ENCODE peak calls at places on chromosomes 1 and 21, in four cellular contexts. J is K562, V is GM12878, Z is HepG2. R is an unnamed sample.

GRCh38 chr1:51284487-51284954 is 45.8 kb downstream of the TTC39A start:
- DNase-seq in J (peak; percentile 92), V (no peak), Z (peak; percentile 61), R (peak; percentile 94)

GRCh38 chr1:57204091-57204490 is 219.8 kb downstream of the DAB1 start:
- DNase-seq in J (no peak), V (peak; percentile 12), Z (no peak), R (no peak)

GRCh38 chr1:161209790-161210409 is 5.2 kb upstream of the FCER1G start:
- DNase-seq in J (peak; percentile 87), V (no peak), Z (peak; percentile 79), R (peak; percentile 62)

GRCh38 chr1:165228676-165229075 is 127.8 kb downstream of the LMX1A start:
- DNase-seq in J (no peak), V (no peak), Z (no peak), R (no peak)

GRCh38 chr1:105072850-105073249 is 1323.2 kb downstream of the AMY1C start:
- DNase-seq in J (no peak), V (no peak), Z (no peak), R (no peak)

GRCh38 chr1:40825430-40825778 is 36.8 kb downstream of the CITED4 start:
- DNase-seq in J (no peak), V (no peak), Z (no peak), R (no peak)

GRCh38 chr1:205230965-205231364 is 3.2 kb downstream of the TMCC2 start:
- DNase-seq in J (no peak), V (no peak), Z (no peak), R (no peak)

GRCh38 chr1:90189889-90190288 is 195.0 kb downstream of the ZNF326 start:
- DNase-seq in J (no peak), V (no peak), Z (no peak), R (no peak)

GRCh38 chr1:93537924-93538323 is 90.0 kb downstream of the FNBP1L start:
- DNase-seq in J (no peak), V (no peak), Z (no peak), R (no peak)

GRCh38 chr21:31873275-31873695 is 465 bp downstream of the HUNK start:
- DNase-seq in J (no peak), V (no peak), Z (no peak), R (no peak)

GRCh38 chr1:57966340-57966739 is 542.5 kb upstream of the DAB1 start:
- DNase-seq in J (no peak), V (no peak), Z (no peak), R (no peak)

GRCh38 chr1:241888232-241888631 is 40.2 kb downstream of the EXO1 start:
- DNase-seq in J (no peak), V (no peak), Z (no peak), R (no peak)

GRCh38 chr1:6471969-6472368 is 6.0 kb upstream of the TNFRSF25 start:
- DNase-seq in J (no peak), V (no peak), Z (no peak), R (no peak)

GRCh38 chr1:82464362-82464931 is 663.7 kb downstream of the ADGRL2 start:
- DNase-seq in J (no peak), V (no peak), Z (no peak), R (peak; percentile 28)

GRCh38 chr1:219189021-219189824 is 15.5 kb downstream of the LYPLAL1 start:
- DNase-seq in J (no peak), V (peak; percentile 69), Z (no peak), R (peak; percentile 96)

GRCh38 chr1:61851849-61852692 is 109.8 kb downstream of the PATJ start:
- DNase-seq in J (peak; percentile 22), V (no peak), Z (peak; percentile 47), R (peak; percentile 74)

GRCh38 chr1:17912491-17912890 is 157.4 kb downstream of the ACTL8 start:
- DNase-seq in J (no peak), V (no peak), Z (no peak), R (no peak)

GRCh38 chr1:220498188-220498587 is 29.7 kb upstream of the MARK1 start:
- DNase-seq in J (no peak), V (no peak), Z (no peak), R (no peak)

GRCh38 chr1:241229216-241229615 is 127.8 kb downstream of the RGS7 start:
- DNase-seq in J (no peak), V (no peak), Z (no peak), R (peak; percentile 3)

GRCh38 chr1:241203817-241204216 is 153.2 kb downstream of the RGS7 start:
- DNase-seq in J (no peak), V (no peak), Z (no peak), R (no peak)

GRCh38 chr1:165290143-165290542 is 66.4 kb downstream of the LMX1A start:
- DNase-seq in J (no peak), V (no peak), Z (no peak), R (no peak)

GRCh38 chr1:55067022-55067781 is 27.9 kb downstream of the PCSK9 start:
- DNase-seq in J (no peak), V (no peak), Z (no peak), R (no peak)

GRCh38 chr1:89589515-89589914 is 43.4 kb upstream of the LRRC8C start:
- DNase-seq in J (no peak), V (no peak), Z (no peak), R (peak; percentile 48)

GRCh38 chr1:203320546-203321272 is 15.4 kb downstream of the BTG2 start:
- DNase-seq in J (peak; percentile 54), V (no peak), Z (no peak), R (peak; percentile 94)

GRCh38 chr21:41857771-41858300 is 21.3 kb downstream of the PRDM15 start:
- DNase-seq in J (no peak), V (no peak), Z (no peak), R (no peak)

GRCh38 chr1:1081311-1082238 is 7.5 kb upstream of the RNF223 start:
- DNase-seq in J (no peak), V (no peak), Z (no peak), R (no peak)

GRCh38 chr1:29878501-29878900 is 642.2 kb downstream of the PTPRU start:
- DNase-seq in J (no peak), V (no peak), Z (no peak), R (no peak)

GRCh38 chr1:151062738-151063371 is 2.7 kb downstream of the MLLT11 start:
- DNase-seq in J (no peak), V (no peak), Z (no peak), R (peak; percentile 24)

GRCh38 chr1:172638885-172639831 is 19.7 kb upstream of the FASLG start:
- DNase-seq in J (no peak), V (peak; percentile 19), Z (peak; percentile 24), R (no peak)

GRCh38 chr1:226986496-226987178 is 46.5 kb downstream of the COQ8A start:
- DNase-seq in J (no peak), V (no peak), Z (no peak), R (no peak)

DNA sequence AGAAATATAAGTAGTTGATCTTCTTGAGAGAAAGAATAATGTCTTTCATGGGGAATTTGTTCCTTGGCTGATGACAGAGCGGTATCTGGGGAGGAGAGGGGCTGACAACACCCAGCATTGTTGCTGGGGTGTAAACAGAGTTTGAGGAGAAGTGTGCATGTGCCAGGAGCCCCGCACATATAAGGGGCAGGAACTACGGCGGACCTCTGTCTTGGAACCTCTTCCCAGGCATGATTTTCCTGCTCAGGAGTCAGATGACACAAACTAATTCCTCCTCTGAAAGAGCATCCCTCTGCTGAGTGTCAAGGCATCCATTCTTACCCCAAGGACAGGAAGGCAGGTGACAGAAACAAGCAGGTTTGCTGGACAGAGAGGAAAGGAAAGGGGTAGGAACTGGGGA is 119.1 kb downstream of the TPTE start:
- DNase-seq in J (no peak), V (no peak), Z (no peak), R (no peak)
- TF ChIP-seq MYC in J (no peak), V (no peak), Z (no peak), R (no peak)

GRCh38 chr1:98046031-98046641 is 125.3 kb upstream of the DPYD start:
- DNase-seq in J (no peak), V (no peak), Z (no peak), R (peak; percentile 70)
- H3K9ac ChIP-seq in J (no peak overlapping the region), V (no peak overlapping the region), Z (no peak overlapping the region), R (peak overlapping the region; percentile 78)

GRCh38 chr1:36154765-36155559 is 998 bp upstream of the MAP7D1 start:
- DNase-seq in J (no peak), V (no peak), Z (no peak), R (no peak)

GRCh38 chr1:36157115-36157903 is 1.3 kb downstream of the MAP7D1 start:
- DNase-seq in J (no peak), V (no peak), Z (no peak), R (no peak)

GRCh38 chr1:36155560-36156328 is at the start of gene MAP7D1:
- DNase-seq in J (peak; percentile 94), V (no peak), Z (peak; percentile 57), R (peak; percentile 76)

GRCh38 chr1:36157973-36158826 is 2.2 kb downstream of the MAP7D1 start:
- DNase-seq in J (no peak), V (no peak), Z (no peak), R (no peak)

DNA sequence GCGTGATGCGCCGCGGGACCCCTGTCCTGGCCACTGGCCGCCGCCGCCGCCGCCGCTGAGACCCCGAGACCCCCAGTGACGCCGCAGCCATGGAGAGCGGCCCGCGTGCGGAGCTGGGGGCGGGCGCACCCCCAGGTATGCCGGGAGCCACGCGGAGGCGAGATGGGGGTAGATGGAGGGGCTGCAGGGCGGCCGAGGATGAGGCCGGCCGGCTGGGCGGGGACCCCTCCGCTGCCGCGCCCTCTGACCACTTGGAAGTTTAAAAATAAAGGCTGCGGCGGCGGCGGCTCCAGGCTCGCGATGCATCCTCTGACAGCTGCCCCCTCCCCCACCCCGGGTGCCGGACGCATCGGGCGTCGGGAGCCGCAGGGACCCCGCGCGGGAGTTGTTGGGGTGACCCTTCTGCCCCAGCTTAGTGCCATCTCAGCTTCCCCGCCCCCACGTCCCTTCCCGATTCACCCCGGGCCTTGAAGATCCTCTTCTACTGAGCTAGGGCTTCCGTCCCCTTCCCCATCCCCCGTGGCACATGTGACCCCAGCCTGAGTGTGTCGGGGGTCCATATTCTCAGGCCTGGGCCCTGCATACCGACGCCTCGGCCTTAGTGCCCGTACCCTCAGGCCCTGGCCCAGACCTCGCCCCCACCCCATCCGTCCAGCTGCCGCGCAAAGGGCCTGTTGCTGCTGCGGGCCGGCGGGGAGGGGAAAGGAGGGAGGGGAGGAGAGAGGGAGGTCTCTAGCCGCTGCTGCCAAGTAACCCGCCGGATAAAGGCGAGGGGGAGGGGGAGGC is 562 bp downstream of the MAP7D1 start:
- DNase-seq in J (peak; percentile 80), V (no peak), Z (no peak), R (peak; percentile 82)
- TF ChIP-seq MYC in J (no peak), V (no peak), Z (peak; percentile 62), R (no peak)

GRCh38 chr1:94935059-94935458 is 8.1 kb upstream of the CNN3 start:
- DNase-seq in J (no peak), V (no peak), Z (no peak), R (no peak)
- H3K9ac ChIP-seq in J (no peak overlapping the region), V (no peak overlapping the region), Z (no peak overlapping the region), R (no peak overlapping the region)

GRCh38 chr1:63326473-63327380 is 4.4 kb downstream of the FOXD3 start:
- DNase-seq in J (no peak), V (no peak), Z (no peak), R (peak; percentile 35)
- TF ChIP-seq MYC in J (no peak), V (no peak), Z (no peak), R (no peak)

DNA sequence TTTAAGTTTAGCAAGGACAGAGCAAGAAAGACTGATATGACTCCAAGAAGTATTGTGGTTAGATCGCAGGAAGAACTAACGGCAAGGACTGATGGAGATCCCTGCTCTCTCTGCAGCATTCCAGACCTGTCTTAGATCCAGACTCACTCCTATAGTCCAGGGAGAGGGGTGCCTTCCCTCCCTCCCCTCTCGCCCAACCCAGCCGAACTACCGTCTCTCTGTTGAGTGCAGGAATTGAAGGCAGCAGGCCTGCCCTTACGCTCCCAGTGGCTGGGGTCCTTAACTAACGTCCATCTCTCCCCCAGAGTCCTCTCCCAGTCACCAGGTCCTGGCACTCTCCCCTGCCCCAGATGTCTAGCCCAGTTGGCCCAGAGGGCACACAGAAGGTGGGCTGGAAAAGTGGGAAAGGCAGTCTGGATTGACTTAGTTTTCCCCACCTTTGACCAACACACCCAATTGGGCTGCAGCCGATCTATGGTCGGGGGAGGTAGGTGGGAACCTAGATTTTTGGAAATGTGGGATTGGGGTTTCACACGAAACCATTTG is 1.1 kb downstream of the CRABP2 start:
- DNase-seq in J (no peak), V (no peak), Z (no peak), R (no peak)
- H3K9ac ChIP-seq in J (peak overlapping the region; percentile 54), V (no peak overlapping the region), Z (no peak overlapping the region), R (no peak overlapping the region)

R was measured in endothelial cell of umbilical vein.